ENCODE peak calls at places on chromosomes 4 and X, in eight cellular contexts. N is EL; U is GF-D8; F is uterus; V is tibial artery; B is midbrain; X is activated CD4-positive, alpha-beta T cell treated with anti-CD3 and anti-CD28 coated beads, Interleukin-2, amount 10 ng/mL, durations not matched to agents 7 days and 5 days; O is stimulated activated CD4-positive, alpha-beta T cell treated with anti-CD3 and anti-CD28 coated beads, TNF-alpha, amount 100 ng/mL, for 1 hour. S is an unnamed sample.

GRCh38 chr4:53780736-53781400 is 189.6 kb upstream of the LNX1 start:
- DNase-seq in N (peak; percentile 34), U (no peak), F (no peak), V (no peak), B (no peak), X (no peak), O (no peak), S (no peak)

GRCh38 chrX:30880058-30880457 is 9.0 kb downstream of the TAB3 start:
- DNase-seq in N (no peak), U (no peak), F (no peak), V (no peak), B (no peak), X (no peak), O (no peak), S (no peak)

GRCh38 chr4:155232432-155232831 is 24.0 kb downstream of the NPY2R start:
- DNase-seq in N (no peak), U (no peak), F (no peak), V (no peak), B (no peak), X (no peak), O (no peak), S (no peak)

GRCh38 chr4:182885022-182885737 is 32.0 kb downstream of the DCTD start:
- DNase-seq in N (no peak), U (no peak), F (no peak), V (no peak), B (no peak), X (no peak), O (no peak), S (no peak)

GRCh38 chrX:134241960-134242619 is 5.1 kb downstream of the CCDC160 start:
- DNase-seq in N (no peak), U (no peak), F (no peak), V (no peak), B (no peak), X (no peak), O (no peak), S (no peak)

GRCh38 chrX:74458738-74459137 is 37.4 kb downstream of the SLC16A2 start:
- DNase-seq in N (peak; percentile 81), U (no peak), F (no peak), V (no peak), B (no peak), X (no peak), O (no peak), S (no peak)

GRCh38 chr4:85127653-85128052 is 161.2 kb upstream of the WDFY3 start:
- DNase-seq in N (peak; percentile 32), U (no peak), F (no peak), V (no peak), B (peak; percentile 39), X (no peak), O (no peak), S (no peak)

GRCh38 chr4:48898733-48899431 is 7.7 kb downstream of the OCIAD2 start:
- DNase-seq in N (no peak), U (peak; percentile 55), F (no peak), V (no peak), B (no peak), X (no peak), O (no peak), S (no peak)

GRCh38 chrX:69539437-69539836 is 35.3 kb downstream of the NALF2 start:
- DNase-seq in N (no peak), U (no peak), F (no peak), V (no peak), B (no peak), X (no peak), O (no peak), S (no peak)

GRCh38 chrX:118655561-118656246 is 71.7 kb upstream of the IL13RA1 start:
- DNase-seq in N (peak; percentile 73), U (no peak), F (no peak), V (no peak), B (no peak), X (no peak), O (no peak), S (no peak)

GRCh38 chrX:619451-619811 is 11.2 kb upstream of the SHOX start:
- DNase-seq in N (no peak), U (no peak), F (no peak), V (no peak), B (no peak), X (no peak), O (no peak), S (no peak)

GRCh38 chr4:52833941-52834525 is 28.1 kb upstream of the RASL11B start:
- DNase-seq in N (no peak), U (no peak), F (no peak), V (no peak), B (no peak), X (no peak), O (no peak), S (no peak)

GRCh38 chr4:165359501-165359900 is 19.3 kb upstream of the CPE start:
- DNase-seq in N (no peak), U (no peak), F (no peak), V (no peak), B (no peak), X (no peak), O (no peak), S (no peak)

GRCh38 chrX:46268429-46268828 is 276.8 kb downstream of the ZNF674 start:
- DNase-seq in N (peak; percentile 57), U (no peak), F (no peak), V (no peak), B (no peak), X (no peak), O (no peak), S (no peak)

GRCh38 chr4:56684320-56684719 is 3.2 kb upstream of the HOPX start:
- DNase-seq in N (peak; percentile 47), U (no peak), F (no peak), V (no peak), B (no peak), X (no peak), O (no peak), S (no peak)

GRCh38 chrX:10507181-10507580 is 113.2 kb downstream of the MID1 start:
- DNase-seq in N (peak; percentile 13), U (no peak), F (no peak), V (no peak), B (no peak), X (no peak), O (no peak), S (no peak)

GRCh38 chr4:120544838-120545237 is 377.7 kb downstream of the PRDM5 start:
- DNase-seq in N (peak; percentile 1), U (no peak), F (no peak), V (no peak), B (no peak), X (no peak), O (no peak), S (no peak)

GRCh38 chr4:79042079-79042674 is 102.9 kb upstream of the PAQR3 start:
- DNase-seq in N (peak; percentile 3), U (no peak), F (no peak), V (no peak), B (no peak), X (no peak), O (no peak), S (no peak)

GRCh38 chr4:150278206-150278605 is 200.0 kb downstream of the DCLK2 start:
- DNase-seq in N (no peak), U (no peak), F (no peak), V (no peak), B (no peak), X (no peak), O (no peak), S (no peak)

GRCh38 chr4:89254847-89255246 is 52.8 kb downstream of the GPRIN3 start:
- DNase-seq in N (peak; percentile 18), U (no peak), F (no peak), V (no peak), B (no peak), X (peak; percentile 39), O (no peak), S (no peak)

GRCh38 chr4:16569790-16570189 is 328.7 kb downstream of the LDB2 start:
- DNase-seq in N (no peak), U (no peak), F (no peak), V (no peak), B (no peak), X (no peak), O (no peak), S (no peak)

GRCh38 chr4:48250343-48250742 is 19.3 kb downstream of the TEC start:
- DNase-seq in N (no peak), U (no peak), F (no peak), V (no peak), B (no peak), X (no peak), O (no peak), S (no peak)

GRCh38 chrX:132365490-132365889 is 123.3 kb downstream of the MBNL3 start:
- DNase-seq in N (no peak), U (no peak), F (no peak), V (no peak), B (no peak), X (no peak), O (no peak), S (no peak)

GRCh38 chr4:40040908-40041307 is 15.7 kb upstream of the N4BP2 start:
- DNase-seq in N (no peak), U (no peak), F (no peak), V (no peak), B (no peak), X (no peak), O (no peak), S (no peak)

GRCh38 chrX:84046403-84046984 is 141.5 kb downstream of the RPS6KA6 start:
- DNase-seq in N (peak; percentile 29), U (no peak), F (no peak), V (no peak), B (no peak), X (peak; percentile 6), O (no peak), S (no peak)

GRCh38 chrX:31604629-31605221 is 532.9 kb upstream of the FTHL17 start:
- DNase-seq in N (no peak), U (no peak), F (no peak), V (no peak), B (no peak), X (no peak), O (no peak), S (no peak)

GRCh38 chr4:184347251-184348239 is 126.8 kb downstream of the IRF2 start:
- DNase-seq in N (no peak), U (peak; percentile 97), F (no peak), V (peak; percentile 50), B (peak; percentile 10), X (no peak), O (no peak), S (no peak)

GRCh38 chr4:23819041-23819511 is 70.8 kb downstream of the PPARGC1A start:
- DNase-seq in N (peak; percentile 23), U (no peak), F (no peak), V (no peak), B (no peak), X (no peak), O (no peak), S (no peak)

GRCh38 chr4:189202182-189202868 is 738.3 kb upstream of the FRG1 start:
- DNase-seq in N (peak; percentile 18), U (no peak), F (peak; percentile 25), V (peak; percentile 69), B (peak; percentile 16), X (peak; percentile 42), O (no peak), S (peak; percentile 66)

GRCh38 chr4:100593933-100594332 is 76.1 kb upstream of the EMCN start:
- DNase-seq in N (no peak), U (peak; percentile 57), F (no peak), V (no peak), B (no peak), X (no peak), O (no peak), S (no peak)

GRCh38 chr4:123924536-123924935 is 527.9 kb downstream of the SPRY1 start:
- DNase-seq in N (no peak), U (no peak), F (no peak), V (no peak), B (no peak), X (no peak), O (no peak), S (no peak)

GRCh38 chr4:7020290-7020689 is 22.9 kb upstream of the TADA2B start:
- DNase-seq in N (no peak), U (no peak), F (no peak), V (no peak), B (no peak), X (no peak), O (no peak), S (no peak)

GRCh38 chr4:28744066-28744465 is 1883.4 kb downstream of the STIM2 start:
- DNase-seq in N (peak; percentile 8), U (no peak), F (no peak), V (no peak), B (no peak), X (no peak), O (no peak), S (no peak)

GRCh38 chr4:119490335-119490734 is 138.3 kb downstream of the PDE5A start:
- DNase-seq in N (peak; percentile 6), U (no peak), F (no peak), V (no peak), B (no peak), X (no peak), O (no peak), S (no peak)

S was measured in tibial nerve.